ENCODE peak calls at places on chromosomes 4 and X, in four cellular contexts. W, U, A and Y are unnamed samples. For H3K4me1, the result is how much of the 10 kb centered on the place peaks cover.

GRCh38 chr4:159296061-159296460 is 193.2 kb downstream of the RAPGEF2 start:
- DNase-seq in U (no peak), W (peak), A (no peak), Y (peak)

GRCh38 chrX:70452143-70452733 is 7.6 kb downstream of the DLG3 start:
- DNase-seq in W (peak), U (peak), A (no peak), Y (peak)

GRCh38 chr4:10347281-10347795 is 109.9 kb downstream of the ZNF518B start:
- DNase-seq in W (no peak), A (no peak), U (no peak), Y (no peak)

GRCh38 chrX:2691543-2692220 is 587 bp downstream of the CD99 start:
- DNase-seq in U (no peak), A (no peak), W (peak), Y (peak)

GRCh38 chr4:68434277-68434676 is 13.0 kb upstream of the TMPRSS11E start:
- DNase-seq in A (no peak), U (no peak), W (no peak), Y (no peak)

GRCh38 chrX:47540754-47541538 is 20.1 kb upstream of the ARAF start:
- DNase-seq in U (peak), W (peak), A (peak), Y (peak)

GRCh38 chrX:118823263-118824172 is at the start of gene ZCCHC12:
- DNase-seq in W (peak), U (peak), A (peak), Y (peak)

GRCh38 chr4:9971711-9972110 is 49.6 kb downstream of the SLC2A9 start:
- DNase-seq in A (no peak), W (no peak), U (no peak), Y (no peak)

GRCh38 chr4:140213116-140213515 is 59.1 kb upstream of the MAML3 start:
- DNase-seq in W (no peak), U (no peak), A (no peak), Y (no peak)

GRCh38 chrX:20265726-20266681 is 705 bp downstream of the RPS6KA3 start:
- DNase-seq in W (peak), A (no peak), U (peak), Y (peak)

GRCh38 chr4:106369456-106370060 is 980 bp upstream of the GIMD1 start:
- DNase-seq in A (peak), W (peak), U (peak), Y (peak)

GRCh38 chrX:130299279-130300009 is 30.7 kb upstream of the ZNF280C start:
- DNase-seq in U (peak), W (no peak), A (no peak), Y (no peak)

GRCh38 chr4:108060164-108060563 is 70.5 kb downstream of the HADH start:
- DNase-seq in A (peak), U (peak), W (peak), Y (peak)

GRCh38 chr4:78242071-78242470 is 184.9 kb downstream of the FRAS1 start:
- DNase-seq in W (no peak), A (no peak), U (no peak), Y (no peak)

GRCh38 chr4:105619193-105619931 is 66.9 kb downstream of the ARHGEF38 start:
- DNase-seq in A (no peak), U (no peak), W (no peak), Y (no peak)

GRCh38 chr4:88018471-88018870 is 11.0 kb downstream of the PKD2 start:
- DNase-seq in U (no peak), A (no peak), W (peak), Y (peak)

GRCh38 chr4:173835863-173836262 is 305.8 kb upstream of the HAND2 start:
- DNase-seq in W (peak), U (peak), A (peak), Y (peak)

GRCh38 chrX:87337267-87337666 is 180.3 kb upstream of the KLHL4 start:
- DNase-seq in U (no peak), A (no peak), W (no peak), Y (no peak)

GRCh38 chrX:20066968-20067708 is 49.6 kb downstream of the MAP7D2 start:
- DNase-seq in A (no peak), W (peak), U (no peak), Y (peak)

GRCh38 chrX:54386314-54386713 is 28.5 kb upstream of the WNK3 start:
- DNase-seq in W (peak), U (no peak), A (no peak), Y (peak)

GRCh38 chr4:71607780-71608673 is 175.9 kb downstream of the GC start:
- DNase-seq in W (peak), U (no peak), A (no peak), Y (peak)

GRCh38 chrX:118495958-118496762 is 545 bp downstream of the DOCK11 start:
- DNase-seq in U (peak), W (no peak), A (no peak), Y (peak)

GRCh38 chr4:138677212-138677611 is 338.4 kb upstream of the NOCT start:
- DNase-seq in W (no peak), A (no peak), U (no peak), Y (no peak)

GRCh38 chr4:105232374-105232773 is 85.7 kb downstream of the TET2 start:
- DNase-seq in A (no peak), W (peak), U (no peak), Y (peak)

GRCh38 chr4:910366-911091 is 21.6 kb downstream of the GAK start:
- DNase-seq in A (no peak), W (no peak), U (no peak), Y (no peak)

GRCh38 chr4:53192496-53192895 is 173.4 kb downstream of the SCFD2 start:
- DNase-seq in A (no peak), W (peak), U (no peak), Y (peak)

GRCh38 chr4:80685219-80685618 is 345.3 kb upstream of the BMP3 start:
- DNase-seq in A (no peak), U (no peak), W (no peak), Y (no peak)

GRCh38 chrX:10190367-10190766 is 33.6 kb downstream of the CLCN4 start:
- DNase-seq in W (peak), U (no peak), A (no peak), Y (peak)

GRCh38 chr4:100828986-100829685 is 311.3 kb upstream of the EMCN start:
- DNase-seq in U (no peak), W (no peak), A (no peak), Y (no peak)

GRCh38 chr4:184911310-184911709 is 85.5 kb upstream of the ACSL1 start:
- DNase-seq in U (no peak), W (peak), A (no peak), Y (no peak)

GRCh38 chrX:47458528-47458927 is 24.5 kb downstream of the ZNF41 start:
- DNase-seq in W (no peak), U (no peak), A (no peak), Y (no peak)

GRCh38 chr4:122773021-122773420 is 40.5 kb downstream of the BBS12 start:
- DNase-seq in W (no peak), A (no peak), U (no peak), Y (no peak)

GRCh38 chr4:122775987-122776836 is 43.7 kb downstream of the BBS12 start:
- DNase-seq in A (no peak), W (no peak), U (peak), Y (no peak)

GRCh38 chr4:122775039-122775438 is 42.5 kb downstream of the BBS12 start:
- DNase-seq in A (no peak), U (no peak), W (no peak), Y (no peak)

GRCh38 chr4:122771724-122772123 is 39.2 kb downstream of the BBS12 start:
- DNase-seq in W (no peak), U (no peak), A (no peak), Y (no peak)

GRCh38 chr4:122772311-122772710 is 39.8 kb downstream of the BBS12 start:
- DNase-seq in A (no peak), U (no peak), W (peak), Y (no peak)
- H2BK5ac ChIP-seq in A (no peak), U (no peak), W (peak), Y (no peak)

GRCh38 chr4:130023088-130023487 is 927.1 kb downstream of the C4orf33 start:
- DNase-seq in U (no peak), W (no peak), A (no peak), Y (no peak)
- H3K4me1 ChIP-seq in U (under half), W (under half), A (under half), Y (under half)

GRCh38 chr4:128393111-128393704 is 105.6 kb upstream of the PGRMC2 start:
- DNase-seq in A (no peak), U (no peak), W (peak), Y (peak)
- H2AK5ac ChIP-seq in A (no peak), U (no peak), W (peak), Y (peak)

GRCh38 chr4:147090486-147090885 is 144.8 kb upstream of the TTC29 start:
- DNase-seq in W (no peak), U (no peak), A (no peak), Y (no peak)
- H2BK5ac ChIP-seq in W (no peak), U (no peak), A (no peak), Y (no peak)

DNA sequence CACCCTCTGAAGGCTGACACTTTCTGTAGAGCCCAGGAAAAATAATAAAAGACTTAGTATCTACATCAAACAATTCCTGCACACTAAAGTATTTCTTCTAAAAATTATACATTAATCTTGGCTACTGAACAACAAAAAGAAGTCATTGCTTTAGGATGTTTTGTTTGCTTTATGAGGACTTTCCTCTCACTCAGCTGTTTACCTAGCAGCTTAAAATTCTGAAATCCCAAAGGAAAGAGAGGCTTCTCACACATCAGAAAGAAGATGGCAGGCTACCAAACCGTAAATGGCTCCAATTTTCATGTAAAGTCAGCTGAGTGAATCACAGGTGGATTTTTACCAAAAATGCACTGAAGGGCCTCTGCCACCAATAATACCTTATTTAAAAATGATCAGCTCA is 8.9 kb upstream of the TRPC3 start:
- DNase-seq in W (no peak), U (no peak), A (no peak), Y (no peak)
- H3K4me1 ChIP-seq in W (under half), U (under half), A (under half), Y (under half)

DNA sequence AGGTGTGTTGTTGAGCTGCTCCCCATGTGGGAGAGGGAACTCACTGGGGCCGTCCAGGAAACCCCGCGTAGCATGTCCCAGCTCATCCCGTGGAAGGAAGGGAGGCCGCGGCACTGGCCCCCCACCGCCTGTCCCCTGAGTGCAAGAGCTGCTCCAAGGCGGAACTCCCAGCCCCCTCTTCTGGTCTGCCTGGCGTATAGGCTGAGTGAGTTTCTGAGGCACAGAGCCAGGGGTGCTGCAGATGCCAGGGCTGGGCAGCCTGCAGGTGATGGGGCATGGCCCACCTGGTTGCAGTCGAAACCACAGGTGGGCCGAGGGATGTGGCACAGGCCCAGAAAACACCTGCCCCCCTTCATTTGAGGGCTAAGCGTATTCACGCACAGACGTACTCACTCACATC is 49.6 kb downstream of the ABLIM2 start:
- DNase-seq in U (no peak), W (no peak), A (no peak), Y (no peak)
- H2AK5ac ChIP-seq in U (no peak), W (no peak), A (peak), Y (no peak)